ENCODE peak calls at places on chromosome 7, in five cellular contexts. W is adrenal gland, M is HuH-7, S is T-helper 2 cell, L is activated gamma-delta T cell treated with Interleukin-2 at 50 U/mL for 16 hours. D is an unnamed sample.

GRCh38 chr7:137933270-137934017 is 68.4 kb downstream of the CREB3L2 start:
- DNase-seq in L (no peak), W (no peak), M (no peak), S (no peak), D (peak; percentile 71)

GRCh38 chr7:98958968-98959367 is 80.6 kb downstream of the TRRAP start:
- DNase-seq in W (no peak), S (no peak), M (no peak), L (no peak), D (no peak)

GRCh38 chr7:150842018-150842417 is 10.3 kb upstream of the AOC1 start:
- DNase-seq in M (no peak), L (no peak), S (no peak), W (peak; percentile 21), D (no peak)

GRCh38 chr7:31100445-31100844 is 48.3 kb downstream of the ADCYAP1R1 start:
- DNase-seq in S (no peak), L (no peak), W (peak; percentile 10), M (no peak), D (peak; percentile 9)

GRCh38 chr7:28845106-28845505 is 113.0 kb downstream of the TRIL start:
- DNase-seq in M (no peak), L (no peak), S (no peak), W (no peak), D (no peak)

GRCh38 chr7:138564365-138564764 is 104.3 kb downstream of the TRIM24 start:
- DNase-seq in W (no peak), S (no peak), M (no peak), L (no peak), D (peak; percentile 33)

GRCh38 chr7:159229683-159230475 is 85.2 kb upstream of the VIPR2 start:
- DNase-seq in S (no peak), W (no peak), M (no peak), L (no peak), D (no peak)

GRCh38 chr7:99309141-99309540 is 16.6 kb upstream of the ARPC1A start:
- DNase-seq in S (no peak), M (no peak), L (no peak), W (no peak), D (no peak)

GRCh38 chr7:131431289-131431688 is 103.6 kb downstream of the MKLN1 start:
- DNase-seq in S (no peak), W (peak; percentile 69), M (no peak), L (no peak), D (peak; percentile 31)

GRCh38 chr7:85177316-85177715 is 9.5 kb downstream of the SEMA3D start:
- DNase-seq in M (no peak), S (no peak), L (no peak), W (no peak), D (no peak)

GRCh38 chr7:49030221-49030620 is 105.9 kb downstream of the CDC14C start:
- DNase-seq in M (no peak), L (no peak), W (no peak), S (no peak), D (no peak)

GRCh38 chr7:37986780-37987380 is 66.4 kb downstream of the EPDR1 start:
- DNase-seq in L (no peak), W (no peak), M (no peak), S (no peak), D (peak; percentile 47)

GRCh38 chr7:155731375-155731774 is 80.9 kb downstream of the SHH start:
- DNase-seq in M (no peak), W (no peak), L (no peak), S (no peak), D (no peak)

GRCh38 chr7:112828696-112829095 is 38.5 kb upstream of the TMEM168 start:
- DNase-seq in W (no peak), M (no peak), S (no peak), L (no peak), D (no peak)

GRCh38 chr7:47970750-47971149 is 8.7 kb downstream of the HUS1 start:
- DNase-seq in S (no peak), W (no peak), L (no peak), M (no peak), D (no peak)

GRCh38 chr7:15757041-15757995 is 70.8 kb upstream of the MEOX2 start:
- DNase-seq in W (no peak), L (no peak), M (no peak), S (no peak), D (no peak)

GRCh38 chr7:48052748-48053147 is 17.4 kb downstream of the C7orf57 start:
- DNase-seq in S (no peak), M (no peak), W (no peak), L (no peak), D (peak; percentile 73)

GRCh38 chr7:137475966-137476365 is 132.4 kb upstream of the PTN start:
- DNase-seq in M (no peak), S (no peak), W (no peak), L (no peak), D (no peak)

GRCh38 chr7:137755846-137756685 is 90.7 kb downstream of the DGKI start:
- DNase-seq in W (no peak), M (no peak), L (no peak), S (no peak), D (no peak)

GRCh38 chr7:130409722-130410072 is 29.4 kb downstream of the CPA1 start:
- DNase-seq in L (no peak), W (no peak), S (no peak), M (no peak), D (peak; percentile 25)

GRCh38 chr7:30019960-30020359 is 6.5 kb downstream of the FKBP14 start:
- DNase-seq in S (no peak), M (no peak), W (no peak), L (no peak), D (no peak)

GRCh38 chr7:155944901-155945300 is 132.6 kb upstream of the SHH start:
- DNase-seq in L (no peak), W (no peak), S (no peak), M (no peak), D (no peak)

GRCh38 chr7:116776610-116777289 is 85.6 kb upstream of the CAPZA2 start:
- DNase-seq in W (no peak), M (no peak), L (no peak), S (no peak), D (peak; percentile 65)

GRCh38 chr7:158541330-158542010 is 46.2 kb downstream of the PTPRN2 start:
- DNase-seq in M (no peak), L (peak; percentile 26), S (no peak), W (no peak), D (no peak)

GRCh38 chr7:73901823-73902597 is 41.1 kb downstream of the TMEM270 start:
- DNase-seq in S (no peak), M (no peak), W (no peak), L (no peak), D (no peak)

GRCh38 chr7:106127984-106128780 is 16.1 kb upstream of the SYPL1 start:
- DNase-seq in M (no peak), S (no peak), L (no peak), W (no peak), D (no peak)

GRCh38 chr7:128963327-128963757 is 25.6 kb downstream of the IRF5 start:
- DNase-seq in S (no peak), W (no peak), L (no peak), M (no peak), D (peak; percentile 31)

GRCh38 chr7:129283938-129284337 is 59.1 kb downstream of the AHCYL2 start:
- DNase-seq in W (no peak), M (no peak), S (no peak), L (no peak), D (no peak)

GRCh38 chr7:112140600-112140999 is 65.6 kb downstream of the DOCK4 start:
- DNase-seq in M (no peak), W (no peak), L (no peak), S (no peak), D (no peak)

D was measured in brain microvascular endothelial cell.